ENCODE peak calls at places on chromosomes 4 and X, in nine cellular contexts. F is left lung, M is pancreas, A is Peyer's patch, Y is psoas muscle, I is suprapubic skin, L is PC-3, J is IMR-90, U is stomach. K is an unnamed sample.

GRCh38 chr4:13492752-13493151 is 8.6 kb upstream of the RAB28 start:
- DNase-seq in L (no peak), U (no peak), I (no peak), J (no peak), F (no peak), Y (no peak), M (no peak), A (no peak), K (no peak)

GRCh38 chr4:52665592-52665991 is 6.5 kb upstream of the USP46 start:
- DNase-seq in L (peak; percentile 47), U (no peak), I (no peak), M (no peak), J (no peak), F (no peak), Y (no peak), A (no peak), K (no peak)

GRCh38 chr4:40189997-40190396 is 6.8 kb upstream of the RHOH start:
- DNase-seq in I (no peak), F (no peak), M (no peak), A (no peak), Y (no peak), J (peak; percentile 11), L (peak; percentile 42), U (peak; percentile 78), K (no peak)

GRCh38 chr4:127484101-127484500 is 148.7 kb upstream of the INTU start:
- DNase-seq in I (no peak), A (no peak), L (no peak), F (no peak), Y (no peak), M (no peak), U (no peak), J (no peak), K (no peak)

GRCh38 chr4:143185253-143186107 is 763 bp downstream of the USP38 start:
- DNase-seq in A (peak; percentile 55), U (no peak), L (peak; percentile 42), I (peak; percentile 69), M (peak; percentile 42), F (peak; percentile 53), Y (no peak), J (peak; percentile 8), K (no peak)

GRCh38 chr4:19729873-19730735 is 521.6 kb upstream of the SLIT2 start:
- DNase-seq in L (no peak), J (peak; percentile 43), I (no peak), A (no peak), Y (no peak), M (no peak), U (no peak), F (no peak), K (peak; percentile 82)

GRCh38 chr4:105088110-105088879 is 58.4 kb upstream of the TET2 start:
- DNase-seq in U (no peak), J (peak; percentile 98), L (peak; percentile 15), Y (no peak), A (no peak), M (no peak), I (no peak), F (no peak), K (peak; percentile 73)

GRCh38 chr4:186823989-186824388 is 100.3 kb upstream of the FAT1 start:
- DNase-seq in I (no peak), U (no peak), M (no peak), F (no peak), Y (no peak), A (no peak), L (no peak), J (peak; percentile 87), K (no peak)

GRCh38 chr4:4574792-4575191 is 32.9 kb upstream of the STX18 start:
- DNase-seq in L (peak; percentile 46), F (peak; percentile 70), Y (no peak), M (peak; percentile 61), I (no peak), A (peak; percentile 56), J (peak; percentile 72), U (no peak), K (peak; percentile 84)

GRCh38 chrX:48911407-48912182 is at the start of gene SLC35A2:
- DNase-seq in U (peak; percentile 88), J (peak; percentile 64), L (peak; percentile 84), F (peak; percentile 87), I (peak; percentile 89), A (peak; percentile 93), Y (peak; percentile 86), M (peak; percentile 87), K (peak; percentile 70)

GRCh38 chrX:153774576-153775292 is 6.1 kb upstream of the SRPK3 start:
- DNase-seq in L (no peak), F (no peak), I (no peak), J (no peak), M (no peak), U (no peak), Y (peak; percentile 39), A (no peak), K (no peak)

GRCh38 chrX:16511776-16512400 is 138.1 kb upstream of the S100G start:
- DNase-seq in L (no peak), Y (no peak), J (peak; percentile 25), M (no peak), F (no peak), A (no peak), U (no peak), I (no peak), K (no peak)

GRCh38 chr4:139655116-139655515 is 10.5 kb upstream of the MGST2 start:
- DNase-seq in L (peak; percentile 48), A (no peak), I (no peak), J (peak; percentile 48), F (no peak), Y (no peak), M (no peak), U (no peak), K (peak; percentile 31)

GRCh38 chr4:153532227-153532626 is 66.1 kb downstream of the TMEM131L start:
- DNase-seq in I (no peak), F (no peak), A (no peak), U (no peak), L (no peak), J (no peak), Y (no peak), M (no peak), K (no peak)

GRCh38 chr4:134777626-134778025 is 576.0 kb upstream of the PABPC4L start:
- DNase-seq in L (peak; percentile 15), U (no peak), I (no peak), A (no peak), M (no peak), Y (no peak), J (no peak), F (no peak), K (no peak)

GRCh38 chr4:11497972-11498371 is 69.3 kb upstream of the HS3ST1 start:
- DNase-seq in A (no peak), U (no peak), L (peak; percentile 85), I (no peak), J (no peak), F (no peak), Y (no peak), M (no peak), K (no peak)

GRCh38 chr4:141637565-141637964 is 1.2 kb downstream of the IL15 start:
- DNase-seq in I (no peak), F (no peak), Y (no peak), M (no peak), A (no peak), J (no peak), L (peak; percentile 25), U (no peak), K (no peak)

DNA sequence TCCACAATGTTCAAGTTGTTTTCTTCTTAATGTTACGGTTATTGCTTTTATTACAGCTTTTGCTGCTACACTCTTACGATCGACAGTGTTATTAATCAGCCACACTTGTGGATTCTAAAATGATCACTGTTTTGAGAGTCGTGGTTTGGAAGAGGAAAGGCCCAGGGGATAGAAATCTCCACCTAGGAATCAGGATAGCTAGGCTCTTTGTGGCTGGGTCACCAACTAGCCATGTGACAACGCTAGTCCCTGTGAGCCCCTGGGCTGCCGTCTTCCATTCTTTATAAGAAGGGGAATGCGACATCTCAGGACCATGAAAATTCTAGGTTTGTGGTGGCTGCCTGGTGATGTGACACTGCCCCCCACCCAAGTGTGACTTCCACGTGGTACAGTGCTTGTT is 380 bp downstream of the SLC34A2 start:
- DNase-seq in Y (no peak), M (no peak), I (no peak), J (no peak), A (no peak), L (no peak), F (peak; percentile 4), U (no peak), K (no peak)
- H3K27me3 ChIP-seq in Y (peaks cover 6% of the 10 kb centered on the region), M (no peaks in the 10 kb centered on the region), I (peaks cover 30% of the 10 kb centered on the region), J (peaks cover 41% of the 10 kb centered on the region), A (peaks cover 6% of the 10 kb centered on the region), L (no peaks in the 10 kb centered on the region), F (peaks cover 44% of the 10 kb centered on the region), U (peaks cover 23% of the 10 kb centered on the region), K (peaks cover 16% of the 10 kb centered on the region)

DNA sequence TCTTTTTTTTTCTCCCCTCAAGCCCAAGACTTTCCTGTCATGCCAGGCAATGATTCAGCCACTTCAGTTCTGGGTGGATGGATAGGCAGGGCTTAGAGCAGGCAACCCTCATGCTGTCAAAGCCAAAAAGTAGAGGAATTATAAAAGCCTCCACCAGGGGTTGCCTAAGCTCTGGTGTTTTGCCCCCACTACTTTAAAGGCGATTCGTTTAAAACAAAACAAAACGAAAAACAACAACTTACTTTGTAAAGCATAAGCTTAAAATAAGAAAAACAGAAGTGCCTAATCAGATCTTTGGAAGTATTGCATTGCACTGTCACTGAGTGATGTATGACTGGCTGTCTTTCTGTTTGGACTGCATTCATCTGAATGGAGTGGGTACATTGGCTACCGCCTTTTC is 5.3 kb upstream of the IDS start:
- DNase-seq in Y (no peak), U (no peak), J (no peak), F (no peak), L (peak; percentile 54), I (no peak), A (no peak), M (no peak), K (no peak)
- TF ChIP-seq CTCF in Y (no peak), U (no peak), J (peak; percentile 17), F (no peak), L (peak; percentile 51), I (no peak), A (no peak), M (no peak), K (peak; percentile 40)

DNA sequence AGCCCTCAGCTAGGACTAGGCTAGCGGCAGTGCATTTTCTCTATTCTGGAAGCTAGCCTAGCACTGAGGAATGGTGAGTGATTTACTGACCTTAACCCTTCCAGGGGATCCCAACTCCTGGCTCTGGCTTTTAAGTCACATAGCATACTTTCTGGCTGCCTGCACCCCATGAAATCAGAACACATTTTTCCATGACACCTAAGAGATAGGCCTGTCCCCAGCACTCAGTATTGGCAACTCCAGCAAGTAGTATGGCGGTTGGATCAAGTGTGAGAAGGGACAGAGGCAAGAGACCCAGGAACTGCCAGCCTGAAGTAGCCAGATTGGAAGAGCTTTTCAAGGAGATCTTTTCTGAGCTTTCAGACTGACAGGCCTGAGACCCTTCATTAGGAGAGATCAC is 8.2 kb downstream of the FGF16 start:
- DNase-seq in U (no peak), J (no peak), L (no peak), Y (no peak), I (no peak), A (no peak), M (no peak), F (no peak), K (no peak)
- H3K27ac ChIP-seq in U (no peak overlapping the region), J (no peak overlapping the region), L (no peak overlapping the region), Y (no peak overlapping the region), I (no peak overlapping the region), A (no peak overlapping the region), M (no peak overlapping the region), F (no peak overlapping the region), K (no peak overlapping the region)

DNA sequence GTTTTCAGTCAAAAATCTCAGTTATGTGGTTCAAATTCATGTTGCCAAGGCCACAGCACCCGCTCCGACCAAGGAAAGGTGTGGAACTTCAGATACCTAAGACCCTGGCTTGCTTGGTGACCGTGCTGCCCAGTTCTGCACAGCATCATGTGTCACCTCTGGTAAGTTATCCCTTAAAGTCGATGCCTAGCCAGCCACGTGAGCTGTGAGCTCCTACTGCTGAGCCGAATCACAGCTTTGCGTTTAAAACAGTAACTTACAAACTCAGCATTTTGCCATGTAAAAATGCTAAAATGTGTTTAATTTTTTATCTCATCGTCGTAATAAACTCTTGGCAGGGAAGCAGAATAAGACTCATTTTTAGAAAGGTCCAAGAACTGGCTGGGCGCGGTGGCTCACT is 5.3 kb downstream of the TMEM271 start:
- DNase-seq in I (no peak), Y (no peak), J (no peak), L (no peak), U (no peak), F (no peak), A (no peak), M (no peak), K (no peak)
- H3K27me3 ChIP-seq in I (peaks cover 52% of the 10 kb centered on the region), Y (no peaks in the 10 kb centered on the region), J (peaks cover 24% of the 10 kb centered on the region), L (no peaks in the 10 kb centered on the region), U (peaks cover 48% of the 10 kb centered on the region), F (peaks cover 76% of the 10 kb centered on the region), A (peaks cover 19% of the 10 kb centered on the region), M (peaks cover 17% of the 10 kb centered on the region), K (peaks cover 21% of the 10 kb centered on the region)

K was measured in brain microvascular endothelial cell.